ENCODE peak calls at places on chromosomes 5 and 9, in five cellular contexts. Y, T, V, W and O are unnamed samples.

GRCh38 chr9:96126321-96126881 is 175.6 kb downstream of the HSD17B3 start:
- DNase-seq in Y (no peak), T (no peak), V (no peak), W (no peak), O (no peak)

GRCh38 chr5:143376911-143377838 is 26.3 kb downstream of the NR3C1 start:
- DNase-seq in Y (peak), T (no peak), V (no peak), W (no peak), O (peak)

GRCh38 chr5:139845846-139846681 is 50.5 kb downstream of the PSD2 start:
- DNase-seq in Y (no peak), T (peak), V (no peak), W (no peak), O (no peak)

GRCh38 chr9:106859957-106860715 is 2.8 kb upstream of the ZNF462 start:
- DNase-seq in Y (peak), T (no peak), V (peak), W (no peak), O (no peak)

GRCh38 chr9:131423171-131423581 is 29.3 kb downstream of the PRRC2B start:
- DNase-seq in Y (peak), T (peak), V (no peak), W (no peak), O (peak)

GRCh38 chr5:180784497-180785097 is 18.0 kb downstream of the MGAT1 start:
- DNase-seq in Y (peak), T (peak), V (peak), W (no peak), O (peak)

GRCh38 chr5:57177479-57178156 is 3.8 kb downstream of the GPBP1 start:
- DNase-seq in Y (no peak), T (no peak), V (no peak), W (no peak), O (no peak)

GRCh38 chr5:173707392-173707791 is 90.9 kb upstream of the BOD1 start:
- DNase-seq in Y (peak), T (no peak), V (peak), W (peak), O (peak)

GRCh38 chr5:72648511-72648910 is 141.3 kb upstream of the ZNF366 start:
- DNase-seq in Y (no peak), T (no peak), V (no peak), W (no peak), O (no peak)

GRCh38 chr5:56019306-56020272 is 24.8 kb upstream of the IL6ST start:
- DNase-seq in Y (peak), T (no peak), V (no peak), W (no peak), O (no peak)

GRCh38 chr5:168064457-168064856 is 227.0 kb upstream of the WWC1 start:
- DNase-seq in Y (no peak), T (no peak), V (no peak), W (no peak), O (no peak)

GRCh38 chr9:125460883-125461475 is 199.4 kb downstream of the GAPVD1 start:
- DNase-seq in Y (peak), T (no peak), V (no peak), W (no peak), O (no peak)

GRCh38 chr5:9815051-9815450 is 184.9 kb upstream of the TAS2R1 start:
- DNase-seq in Y (no peak), T (no peak), V (no peak), W (no peak), O (no peak)

GRCh38 chr5:62082370-62082778 is 223.6 kb upstream of the KIF2A start:
- DNase-seq in Y (no peak), T (no peak), V (no peak), W (no peak), O (peak)

GRCh38 chr9:137310190-137311052 is 8.3 kb upstream of the NRARP start:
- DNase-seq in Y (no peak), T (peak), V (peak), W (no peak), O (no peak)

GRCh38 chr9:122372856-122373845 is 2.3 kb downstream of the PTGS1 start:
- DNase-seq in Y (no peak), T (peak), V (no peak), W (no peak), O (no peak)

GRCh38 chr5:42970636-42971559 is 69.2 kb downstream of the ANXA2R start:
- DNase-seq in Y (peak), T (no peak), V (peak), W (no peak), O (no peak)

GRCh38 chr9:121556580-121556979 is 56.9 kb upstream of the GGTA1 start:
- DNase-seq in Y (peak), T (no peak), V (no peak), W (peak), O (peak)

GRCh38 chr5:14211818-14212799 is 69.0 kb downstream of the TRIO start:
- DNase-seq in Y (no peak), T (no peak), V (no peak), W (no peak), O (no peak)

GRCh38 chr5:125277494-125278154 is 531.2 kb upstream of the ZNF608 start:
- DNase-seq in Y (peak), T (no peak), V (no peak), W (no peak), O (peak)

GRCh38 chr5:135508496-135509005 is 27.2 kb downstream of the NEUROG1 start:
- DNase-seq in Y (no peak), T (no peak), V (no peak), W (no peak), O (no peak)

GRCh38 chr5:77087484-77088291 is 603 bp upstream of the ZBED3 start:
- DNase-seq in Y (peak), T (peak), V (no peak), W (no peak), O (no peak)

GRCh38 chr5:123997354-123998215 is 485.6 kb downstream of the CSNK1G3 start:
- DNase-seq in Y (peak), T (no peak), V (no peak), W (no peak), O (peak)

GRCh38 chr9:121277026-121277425 is 9.1 kb downstream of the GSN start:
- DNase-seq in Y (no peak), T (no peak), V (no peak), W (no peak), O (no peak)

GRCh38 chr5:67065237-67065636 is 131.4 kb downstream of the CD180 start:
- DNase-seq in Y (no peak), T (no peak), V (no peak), W (no peak), O (no peak)

GRCh38 chr5:154491951-154492350 is 13.9 kb upstream of the HAND1 start:
- DNase-seq in Y (no peak), T (peak), V (no peak), W (no peak), O (no peak)

GRCh38 chr5:82659114-82659513 is 381.0 kb upstream of the RPS23 start:
- DNase-seq in Y (no peak), T (no peak), V (no peak), W (no peak), O (no peak)

GRCh38 chr5:128093368-128093767 is 9.8 kb downstream of the SLC12A2 start:
- DNase-seq in Y (peak), T (no peak), V (no peak), W (no peak), O (no peak)

GRCh38 chr5:60207031-60207430 is 313.5 kb upstream of the PDE4D start:
- DNase-seq in Y (no peak), T (no peak), V (no peak), W (no peak), O (no peak)

GRCh38 chr5:5409151-5409810 is 13.2 kb upstream of the ICE1 start:
- DNase-seq in Y (no peak), T (no peak), V (no peak), W (no peak), O (no peak)

GRCh38 chr5:103424453-103425205 is 138.0 kb downstream of the NUDT12 start:
- DNase-seq in Y (peak), T (no peak), V (no peak), W (no peak), O (peak)

GRCh38 chr9:2727966-2728613 is 10.8 kb downstream of the KCNV2 start:
- DNase-seq in Y (peak), T (no peak), V (no peak), W (no peak), O (no peak)

GRCh38 chr5:38783011-38783551 is 62.7 kb upstream of the OSMR start:
- DNase-seq in Y (peak), T (no peak), V (no peak), W (no peak), O (peak)

GRCh38 chr5:31638286-31638685 is 645 bp upstream of the PDZD2 start:
- DNase-seq in Y (peak), T (no peak), V (peak), W (no peak), O (no peak)

GRCh38 chr9:106287108-106287631 is 575.8 kb upstream of the ZNF462 start:
- DNase-seq in Y (peak), T (peak), V (no peak), W (no peak), O (no peak)

GRCh38 chr9:128625391-128626145 is 31.1 kb downstream of the DYNC2I2 start:
- DNase-seq in Y (no peak), T (no peak), V (no peak), W (no peak), O (no peak)

GRCh38 chr9:29668732-29669131 is 2095.5 kb upstream of the C9orf72 start:
- DNase-seq in Y (no peak), T (no peak), V (no peak), W (no peak), O (no peak)

GRCh38 chr5:12023614-12024241 is 119.5 kb upstream of the CTNND2 start:
- DNase-seq in Y (peak), T (no peak), V (no peak), W (no peak), O (no peak)

GRCh38 chr5:98997000-98997399 is 68.2 kb upstream of the CHD1 start:
- DNase-seq in Y (peak), T (no peak), V (no peak), W (no peak), O (peak)

GRCh38 chr5:153151558-153151957 is 338.9 kb upstream of the GRIA1 start:
- DNase-seq in Y (no peak), T (no peak), V (no peak), W (no peak), O (no peak)

GRCh38 chr5:1312993-1313833 is 18.3 kb upstream of the TERT start:
- DNase-seq in Y (no peak), T (peak), V (no peak), W (no peak), O (no peak)
- H3K4me3 ChIP-seq in Y (no peak), T (peak), V (no peak), W (no peak), O (no peak)

DNA sequence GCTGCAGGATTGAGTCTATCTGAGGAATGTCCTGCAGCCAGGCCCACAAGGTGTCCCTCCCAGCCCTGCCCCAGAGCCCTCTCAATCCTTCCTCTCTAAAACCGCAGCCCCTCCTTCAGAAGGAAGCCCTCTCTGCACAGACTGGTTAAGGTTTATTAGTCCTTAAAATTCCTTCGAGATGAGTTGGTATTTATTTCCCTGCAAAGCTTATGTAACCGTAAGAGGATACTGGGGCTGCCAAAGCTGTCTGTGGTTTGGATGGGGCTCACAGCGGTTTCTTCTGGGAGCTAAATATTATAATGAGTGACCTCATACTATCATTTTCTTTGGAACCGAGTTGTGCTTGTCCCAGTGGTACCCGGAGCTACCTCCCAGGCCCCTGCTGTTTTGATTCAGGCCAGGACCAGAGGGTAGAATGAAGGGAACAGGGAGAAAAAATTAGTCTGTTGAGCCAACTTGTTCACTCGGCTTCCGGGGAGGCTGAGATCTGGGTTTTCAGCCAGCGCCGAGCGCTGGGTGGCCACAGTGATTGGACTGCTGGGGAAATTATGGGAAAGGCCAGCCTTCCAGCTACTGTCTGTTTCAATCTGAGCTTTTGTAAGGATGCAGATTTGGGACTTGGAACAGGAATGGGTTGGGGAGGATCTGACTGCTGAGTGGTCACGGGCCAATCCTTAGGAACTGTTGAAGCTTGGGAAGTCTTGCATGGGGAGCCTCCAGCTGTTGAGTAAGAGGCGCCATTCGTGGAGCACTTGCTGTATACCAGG is 107.5 kb downstream of the NDFIP1 start:
- DNase-seq in Y (peak), T (no peak), V (peak), W (peak), O (peak)
- H3K4me3 ChIP-seq in Y (no peak), T (no peak), V (no peak), W (peak), O (no peak)

GRCh38 chr5:81230429-81230828 is 2.7 kb upstream of the CKMT2 start:
- DNase-seq in Y (no peak), T (no peak), V (no peak), W (no peak), O (no peak)

GRCh38 chr5:81234801-81235200 is 1.7 kb downstream of the CKMT2 start:
- DNase-seq in Y (no peak), T (no peak), V (no peak), W (no peak), O (no peak)

GRCh38 chr5:81234299-81234698 is 1.2 kb downstream of the CKMT2 start:
- DNase-seq in Y (no peak), T (no peak), V (no peak), W (no peak), O (no peak)

GRCh38 chr5:81233080-81233634 is at the start of gene CKMT2:
- DNase-seq in Y (peak), T (peak), V (peak), W (peak), O (no peak)

GRCh38 chr5:81232449-81233079 is 558 bp upstream of the CKMT2 start:
- DNase-seq in Y (peak), T (no peak), V (peak), W (peak), O (no peak)
- H3K4me3 ChIP-seq in Y (peak), T (peak), V (peak), W (peak), O (no peak)

GRCh38 chr5:176814836-176815438 is 4.6 kb downstream of the UNC5A start:
- DNase-seq in Y (no peak), T (no peak), V (no peak), W (no peak), O (no peak)

GRCh38 chr5:176816791-176817272 is 6.5 kb downstream of the UNC5A start:
- DNase-seq in Y (no peak), T (no peak), V (no peak), W (no peak), O (no peak)

GRCh38 chr5:176817369-176817841 is 7.0 kb downstream of the UNC5A start:
- DNase-seq in Y (no peak), T (no peak), V (no peak), W (no peak), O (no peak)

GRCh38 chr5:176817864-176818377 is 7.6 kb downstream of the UNC5A start:
- DNase-seq in Y (peak), T (no peak), V (no peak), W (no peak), O (no peak)

GRCh38 chr5:176816043-176816745 is 5.8 kb downstream of the UNC5A start:
- DNase-seq in Y (no peak), T (no peak), V (no peak), W (no peak), O (no peak)
- H3K4me3 ChIP-seq in Y (no peak), T (no peak), V (no peak), W (no peak), O (no peak)

GRCh38 chr5:172556262-172556661 is 84.8 kb upstream of the NEURL1B start:
- DNase-seq in Y (no peak), T (peak), V (peak), W (no peak), O (no peak)

GRCh38 chr5:172556971-172557461 is 84.0 kb upstream of the NEURL1B start:
- DNase-seq in Y (peak), T (peak), V (peak), W (no peak), O (no peak)

GRCh38 chr5:172559004-172559932 is 81.8 kb upstream of the NEURL1B start:
- DNase-seq in Y (peak), T (peak), V (peak), W (peak), O (peak)

GRCh38 chr5:172561151-172561550 is 79.9 kb upstream of the NEURL1B start:
- DNase-seq in Y (peak), T (no peak), V (no peak), W (no peak), O (no peak)

GRCh38 chr5:172558076-172558990 is 82.7 kb upstream of the NEURL1B start:
- DNase-seq in Y (no peak), T (peak), V (no peak), W (no peak), O (no peak)
- H3K4me3 ChIP-seq in Y (no peak), T (no peak), V (peak), W (peak), O (peak)

DNA sequence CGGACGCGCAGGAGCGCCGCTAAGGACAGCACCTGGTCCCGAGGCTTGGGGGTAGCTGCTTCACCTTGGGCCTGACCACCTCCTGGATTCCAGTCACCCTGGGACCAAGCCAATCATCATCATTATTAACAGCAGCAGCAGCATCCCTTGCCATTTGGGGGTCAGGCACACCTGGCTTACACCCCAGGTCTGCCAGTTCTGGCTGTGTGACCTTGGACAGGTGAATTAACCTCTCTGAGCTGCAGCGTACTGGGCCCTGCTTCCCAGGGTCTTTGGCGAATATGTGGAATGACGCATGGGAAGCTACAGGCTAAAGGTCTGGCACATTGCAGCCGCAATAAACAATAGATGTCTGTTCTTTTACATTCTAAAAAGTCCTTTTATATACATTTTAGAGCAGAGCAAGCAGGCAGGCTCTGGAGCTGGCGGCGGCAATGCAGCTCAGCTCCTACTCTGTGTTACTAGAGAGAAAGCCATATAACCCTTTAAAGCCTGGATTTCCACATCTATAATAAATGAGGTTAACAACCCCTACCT is 97.8 kb upstream of the CPLX2 start:
- DNase-seq in Y (no peak), T (no peak), V (no peak), W (no peak), O (no peak)
- H3K4me3 ChIP-seq in Y (no peak), T (no peak), V (no peak), W (no peak), O (no peak)

GRCh38 chr5:137415231-137415681 is 83.9 kb downstream of the SPOCK1 start:
- DNase-seq in Y (peak), T (no peak), V (no peak), W (no peak), O (peak)
- H3K4me3 ChIP-seq in Y (no peak), T (no peak), V (no peak), W (no peak), O (no peak)

GRCh38 chr9:8429768-8430167 is 630.2 kb upstream of the DMAC1 start:
- DNase-seq in Y (no peak), T (no peak), V (no peak), W (no peak), O (no peak)

GRCh38 chr9:8430945-8431344 is 631.4 kb upstream of the DMAC1 start:
- DNase-seq in Y (no peak), T (no peak), V (no peak), W (no peak), O (no peak)

GRCh38 chr9:8431505-8431904 is 631.9 kb upstream of the DMAC1 start:
- DNase-seq in Y (no peak), T (no peak), V (no peak), W (no peak), O (no peak)

GRCh38 chr9:8434621-8435020 is 635.0 kb upstream of the DMAC1 start:
- DNase-seq in Y (no peak), T (no peak), V (no peak), W (no peak), O (no peak)

DNA sequence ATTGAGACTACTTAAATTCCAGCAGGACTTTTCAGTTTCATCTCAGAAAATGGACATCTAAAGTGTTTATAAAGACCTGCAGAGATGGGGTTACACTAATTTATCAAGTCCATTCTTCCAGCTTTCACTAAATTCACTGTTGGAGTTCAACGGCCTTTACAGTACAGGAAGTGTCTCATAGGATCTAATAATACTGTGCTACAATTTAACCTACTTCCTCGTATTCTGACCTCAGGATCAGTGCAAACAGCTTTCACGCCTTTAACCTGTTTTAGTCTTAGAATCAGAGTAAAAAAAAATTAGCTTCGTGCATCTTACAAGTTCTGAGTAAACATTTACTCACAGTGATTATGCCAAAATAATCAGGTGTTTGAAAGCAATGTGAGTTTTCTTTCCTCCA is 632.6 kb upstream of the DMAC1 start:
- DNase-seq in Y (no peak), T (no peak), V (no peak), W (no peak), O (no peak)
- H3K4me3 ChIP-seq in Y (no peak), T (no peak), V (no peak), W (no peak), O (no peak)